ENCODE peak calls at places on chromosomes 5 and 9, in five cellular contexts. L is H1, D is HepG2, N is SK-N-SH, Z is GM12878. B is an unnamed sample.

GRCh38 chr5:118965913-118966312 is 22.4 kb downstream of the DTWD2 start:
- DNase-seq in L (no peak), D (no peak), N (no peak), Z (no peak), B (no peak)

GRCh38 chr9:121075251-121076036 is 689 bp downstream of the CNTRL start:
- DNase-seq in L (no peak), D (no peak), N (no peak), Z (no peak), B (no peak)

GRCh38 chr9:113403651-113404050 is 2.6 kb upstream of the ALAD start:
- DNase-seq in L (no peak), D (no peak), N (no peak), Z (no peak), B (no peak)

GRCh38 chr9:79694676-79695400 is 123.1 kb downstream of the TLE4 start:
- DNase-seq in L (no peak), D (no peak), N (no peak), Z (no peak), B (no peak)

GRCh38 chr5:142913728-142914338 is 143.7 kb downstream of the ARHGAP26 start:
- DNase-seq in L (no peak), D (no peak), N (no peak), Z (no peak), B (no peak)

GRCh38 chr5:138488481-138488945 is 23.2 kb downstream of the EGR1 start:
- DNase-seq in L (no peak), D (no peak), N (no peak), Z (no peak), B (peak)

GRCh38 chr5:53178830-53179229 is 69.3 kb upstream of the MOCS2 start:
- DNase-seq in L (no peak), D (no peak), N (no peak), Z (no peak), B (no peak)

GRCh38 chr5:125115180-125115495 is 368.7 kb upstream of the ZNF608 start:
- DNase-seq in L (no peak), D (no peak), N (no peak), Z (no peak), B (no peak)

GRCh38 chr5:12023614-12024241 is 119.5 kb upstream of the CTNND2 start:
- DNase-seq in L (no peak), D (peak), N (peak), Z (peak), B (peak)

GRCh38 chr5:9240431-9240830 is 305.4 kb downstream of the SEMA5A start:
- DNase-seq in L (no peak), D (no peak), N (no peak), Z (no peak), B (no peak)

GRCh38 chr9:112094240-112094639 is 80.9 kb downstream of the SUSD1 start:
- DNase-seq in L (no peak), D (no peak), N (no peak), Z (no peak), B (peak)
- TF ChIP-seq USF2 in L (no peak), D (no peak), N (no peak), Z (no peak), B (no peak)

GRCh38 chr5:16128944-16129343 is 50.6 kb downstream of the MARCHF11 start:
- DNase-seq in L (no peak), D (no peak), N (no peak), Z (no peak), B (no peak)
- TF ChIP-seq POLR2AphosphoS5 in L (no peak), D (no peak), N (no peak), Z (no peak), B (no peak)

GRCh38 chr9:69996947-69997346 is 46.7 kb upstream of the MAMDC2 start:
- DNase-seq in L (no peak), D (no peak), N (no peak), Z (no peak), B (no peak)
- TF ChIP-seq USF2 in L (no peak), D (no peak), N (no peak), Z (no peak), B (no peak)

GRCh38 chr5:166916021-166916420 is 1375.4 kb upstream of the WWC1 start:
- DNase-seq in L (no peak), D (no peak), N (no peak), Z (no peak), B (no peak)
- TF ChIP-seq POLR2AphosphoS5 in L (no peak), D (no peak), N (no peak), Z (no peak), B (no peak)

GRCh38 chr9:137719194-137719593 is 100.4 kb downstream of the EHMT1 start:
- DNase-seq in L (no peak), D (no peak), N (no peak), Z (no peak), B (no peak)

GRCh38 chr9:137711678-137712105 is 92.9 kb downstream of the EHMT1 start:
- DNase-seq in L (no peak), D (no peak), N (no peak), Z (no peak), B (no peak)

GRCh38 chr9:137717776-137718327 is 99.0 kb downstream of the EHMT1 start:
- DNase-seq in L (no peak), D (no peak), N (no peak), Z (no peak), B (no peak)

GRCh38 chr9:137716694-137717287 is 98.0 kb downstream of the EHMT1 start:
- DNase-seq in L (no peak), D (no peak), N (no peak), Z (no peak), B (no peak)

GRCh38 chr9:137715321-137715720 is 96.5 kb downstream of the EHMT1 start:
- DNase-seq in L (no peak), D (no peak), N (no peak), Z (no peak), B (no peak)
- TF ChIP-seq USF2 in L (no peak), D (no peak), N (no peak), Z (no peak), B (no peak)

GRCh38 chr9:114489928-114490327 is 15.3 kb downstream of the WHRN start:
- DNase-seq in L (no peak), D (no peak), N (no peak), Z (no peak), B (no peak)
- TF ChIP-seq POLR2AphosphoS5 in L (no peak), D (no peak), N (no peak), Z (no peak), B (no peak)

GRCh38 chr9:93036887-93037475 is 21.5 kb upstream of the SUSD3 start:
- DNase-seq in L (no peak), D (no peak), N (no peak), Z (no peak), B (no peak)
- TF ChIP-seq USF2 in L (no peak), D (no peak), N (no peak), Z (no peak), B (no peak)

DNA sequence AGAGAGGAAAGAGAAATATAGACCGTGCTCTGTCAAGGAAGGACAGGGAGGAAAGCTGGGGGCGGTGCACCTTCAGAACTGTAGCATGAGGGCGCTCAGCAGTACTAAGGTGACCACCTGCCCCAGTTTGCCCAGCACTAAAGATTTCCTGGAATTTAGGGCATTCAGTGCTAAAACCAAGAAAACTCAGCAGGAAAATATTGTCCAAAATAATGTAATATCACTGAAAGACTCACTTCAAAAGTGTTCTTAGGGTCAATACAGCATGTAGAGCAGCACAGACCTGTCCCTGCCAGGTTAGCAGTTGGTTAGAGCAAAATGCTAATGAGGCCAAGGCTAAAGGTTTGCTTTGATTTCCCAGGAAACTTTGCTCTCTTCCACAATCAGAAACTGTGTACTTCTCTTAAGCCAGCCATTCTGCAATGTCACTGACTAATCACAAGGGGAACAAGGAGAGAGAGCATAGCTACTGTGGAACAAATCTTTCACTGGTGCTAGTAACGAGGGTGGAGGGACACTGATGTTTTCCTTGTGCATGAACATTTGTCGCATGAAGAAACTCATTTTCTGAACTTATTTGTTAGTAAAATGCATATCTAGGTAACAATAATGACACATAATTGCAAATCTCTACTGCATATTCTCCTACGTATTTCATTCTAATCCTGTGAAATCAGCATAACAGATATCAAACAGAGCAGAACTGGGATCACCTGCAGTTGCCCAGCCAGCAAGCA is 53.0 kb upstream of the GRAMD2B start:
- DNase-seq in L (no peak), D (peak), N (peak), Z (no peak), B (no peak)
- TF ChIP-seq POLR2AphosphoS5 in L (no peak), D (peak), N (no peak), Z (no peak), B (no peak)

DNA sequence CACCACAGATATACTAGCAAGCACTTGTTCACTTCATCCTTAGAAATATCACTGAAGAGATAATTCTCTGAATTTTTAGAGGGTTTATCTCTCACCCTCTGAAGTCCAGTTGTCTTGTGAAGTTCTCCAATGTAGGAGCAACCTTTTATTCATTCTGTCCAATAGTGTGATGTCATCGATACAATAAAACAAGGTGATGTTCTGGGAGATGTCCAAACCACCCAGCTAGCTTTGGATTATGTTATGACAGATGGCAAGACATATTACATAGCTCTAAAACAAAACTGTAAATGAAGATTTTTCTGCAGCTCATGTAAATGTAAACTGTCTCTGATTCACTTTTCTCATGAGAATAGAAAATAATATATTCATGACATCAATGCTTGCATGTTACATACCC is 172.5 kb upstream of the CDH12 start:
- DNase-seq in L (no peak), D (no peak), N (no peak), Z (no peak), B (no peak)
- TF ChIP-seq USF2 in L (no peak), D (no peak), N (no peak), Z (no peak), B (no peak)

GRCh38 chr5:16007750-16008415 is 171.7 kb downstream of the MARCHF11 start:
- DNase-seq in L (no peak), D (no peak), N (no peak), Z (no peak), B (no peak)

DNA sequence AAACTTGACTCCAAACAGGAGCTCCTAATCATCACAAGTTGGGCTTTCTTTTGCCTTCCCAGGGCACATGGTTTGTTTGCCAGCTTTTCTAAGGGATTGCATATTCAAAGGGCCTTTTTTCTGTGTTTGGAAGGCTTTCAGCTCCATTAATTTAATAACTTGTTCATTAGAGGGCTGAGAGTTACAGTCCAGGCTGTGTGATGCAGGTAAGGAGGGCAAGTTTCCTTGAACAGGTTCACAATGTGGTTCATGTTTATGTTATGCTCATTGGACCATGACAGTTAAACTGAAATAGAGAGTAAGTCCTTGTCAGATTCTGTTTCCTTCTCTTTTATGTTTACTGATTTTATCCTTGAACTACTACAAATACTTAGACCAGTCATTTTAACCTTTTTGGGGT is 174.4 kb downstream of the MARCHF11 start:
- DNase-seq in L (no peak), D (no peak), N (no peak), Z (peak), B (no peak)
- TF ChIP-seq POLR2AphosphoS5 in L (no peak), D (no peak), N (no peak), Z (no peak), B (no peak)